ENCODE peak calls at places on chromosomes 12 and 14, in five cellular contexts. Q is hepatocyte; T is AG04450; M is mammary epithelial cell; E is CD8-positive, alpha-beta T cell. X is an unnamed sample.

GRCh38 chr12:52032431-52032796 is 18.8 kb upstream of the NR4A1 start:
- DNase-seq in M (peak), Q (peak), T (no peak), E (no peak), X (no peak)

GRCh38 chr12:52526511-52526951 is 6.3 kb upstream of the KRT5 start:
- DNase-seq in M (no peak), Q (no peak), E (no peak), T (no peak), X (no peak)

GRCh38 chr14:79278798-79279644 is 932.3 kb downstream of the DIO2 start:
- DNase-seq in E (no peak), Q (peak), M (peak), T (peak), X (peak)

GRCh38 chr12:113359133-113359938 is 949 bp downstream of the PLBD2 start:
- DNase-seq in T (no peak), E (no peak), M (no peak), Q (no peak), X (no peak)

GRCh38 chr12:127273621-127274020 is 993.3 kb upstream of the TMEM132C start:
- DNase-seq in E (no peak), T (no peak), Q (no peak), M (peak), X (peak)

GRCh38 chr14:68377459-68377858 is 415.4 kb downstream of the ZFP36L1 start:
- DNase-seq in M (peak), Q (no peak), E (no peak), T (no peak), X (no peak)

GRCh38 chr12:46373303-46374182 is 970 bp upstream of the SLC38A2 start:
- DNase-seq in T (no peak), E (peak), M (peak), Q (peak), X (no peak)

GRCh38 chr12:57165741-57166140 is 18.3 kb upstream of the LRP1-AS start:
- DNase-seq in M (peak), Q (no peak), T (no peak), E (no peak), X (no peak)

GRCh38 chr14:85154714-85155113 is 375.2 kb upstream of the FLRT2 start:
- DNase-seq in Q (no peak), M (no peak), T (no peak), E (no peak), X (no peak)

GRCh38 chr12:123094349-123095073 is 56.4 kb downstream of the PITPNM2 start:
- DNase-seq in M (peak), T (peak), E (no peak), Q (peak), X (no peak)

GRCh38 chr14:77641534-77642341 is 25.3 kb upstream of the SPTLC2 start:
- DNase-seq in M (no peak), E (peak), Q (no peak), T (no peak), X (no peak)

GRCh38 chr14:77645520-77646230 is 29.2 kb upstream of the SPTLC2 start:
- DNase-seq in Q (no peak), M (no peak), E (no peak), T (no peak), X (no peak)

GRCh38 chr14:77641207-77641533 is 24.7 kb upstream of the SPTLC2 start:
- DNase-seq in T (no peak), E (no peak), Q (no peak), M (no peak), X (no peak)

GRCh38 chr14:77638738-77639137 is 22.3 kb upstream of the SPTLC2 start:
- DNase-seq in T (peak), Q (peak), E (no peak), M (peak), X (peak)

GRCh38 chr14:77642407-77642806 is 26.0 kb upstream of the SPTLC2 start:
- DNase-seq in E (no peak), M (no peak), Q (no peak), T (no peak), X (no peak)
- H3K27ac ChIP-seq in E (peak), M (no peak), Q (no peak), T (peak), X (no peak)

DNA sequence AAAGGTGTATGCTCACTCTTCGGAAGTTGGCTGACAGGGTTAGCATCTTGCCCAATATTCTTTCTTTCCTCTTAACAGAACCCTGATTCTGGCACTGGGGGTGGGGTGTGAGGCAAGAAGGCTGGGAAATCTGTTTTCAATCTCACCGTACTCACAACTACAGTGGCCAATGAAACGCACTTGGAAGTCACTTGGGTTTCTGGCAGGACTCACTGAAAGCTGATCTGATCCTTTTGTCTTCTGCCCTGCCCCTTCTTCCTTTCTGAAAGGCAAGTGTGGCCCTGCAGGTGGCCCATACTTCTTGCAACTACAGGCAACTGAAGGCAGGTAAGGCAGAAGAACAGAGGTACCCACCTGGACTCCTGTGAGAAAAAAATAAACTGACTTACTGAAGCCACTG is 106.9 kb downstream of the STXBP6 start:
- DNase-seq in E (no peak), Q (no peak), M (no peak), T (no peak), X (no peak)
- H3K27ac ChIP-seq in E (no peak), Q (no peak), M (no peak), T (no peak), X (no peak)

GRCh38 chr12:131011165-131012079 is 57.7 kb downstream of the ADGRD1 start:
- DNase-seq in M (no peak), T (no peak), Q (no peak), E (no peak), X (no peak)

GRCh38 chr12:131014343-131014742 is 60.6 kb downstream of the ADGRD1 start:
- DNase-seq in E (no peak), Q (no peak), M (no peak), T (no peak), X (no peak)

GRCh38 chr12:131010376-131011131 is 56.8 kb downstream of the ADGRD1 start:
- DNase-seq in T (no peak), Q (no peak), M (no peak), E (no peak), X (no peak)

GRCh38 chr12:131013118-131013517 is 59.4 kb downstream of the ADGRD1 start:
- DNase-seq in E (no peak), M (no peak), T (no peak), Q (no peak), X (no peak)

GRCh38 chr12:131012279-131013069 is 58.8 kb downstream of the ADGRD1 start:
- DNase-seq in M (no peak), E (no peak), Q (peak), T (no peak), X (no peak)
- H3K27ac ChIP-seq in M (no peak), E (no peak), Q (peak), T (no peak), X (no peak)

GRCh38 chr12:77374687-77375086 is 309.3 kb upstream of the E2F7 start:
- DNase-seq in M (no peak), Q (no peak), E (no peak), T (no peak), X (no peak)

GRCh38 chr12:77368379-77368778 is 303.0 kb upstream of the E2F7 start:
- DNase-seq in E (no peak), T (no peak), M (no peak), Q (no peak), X (no peak)

GRCh38 chr12:77377116-77377515 is 311.7 kb upstream of the E2F7 start:
- DNase-seq in M (peak), E (no peak), Q (no peak), T (no peak), X (no peak)

GRCh38 chr12:77372026-77372425 is 306.7 kb upstream of the E2F7 start:
- DNase-seq in M (no peak), Q (peak), T (no peak), E (no peak), X (no peak)

DNA sequence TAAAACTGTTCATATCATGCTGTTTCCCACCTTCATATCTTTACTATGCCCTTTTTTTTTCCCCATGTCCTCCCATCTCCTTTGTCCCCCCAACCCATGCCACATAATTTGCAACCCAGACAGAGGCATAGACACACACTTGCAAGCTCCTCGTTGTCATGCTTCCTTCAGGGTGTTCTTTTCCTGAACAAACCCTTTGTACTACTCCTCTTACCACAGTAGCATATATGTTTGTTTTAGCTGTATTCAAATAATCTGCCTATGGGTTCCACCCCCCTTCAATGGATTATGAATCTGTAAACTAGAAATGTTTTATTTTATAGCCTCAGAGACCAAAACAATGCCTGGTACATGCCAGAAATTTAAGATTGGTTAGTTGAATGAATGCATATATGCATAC is 307.1 kb upstream of the E2F7 start:
- DNase-seq in E (no peak), Q (no peak), M (no peak), T (no peak), X (no peak)
- H3K27ac ChIP-seq in E (no peak), Q (no peak), M (no peak), T (no peak), X (no peak)

GRCh38 chr12:50927356-50927755 is 25.0 kb upstream of the HIGD1C start:
- DNase-seq in Q (no peak), E (no peak), M (no peak), T (no peak), X (no peak)
- H3K27ac ChIP-seq in Q (peak), E (no peak), M (no peak), T (no peak), X (no peak)

X was measured in epithelial cell of prostate.